ENCODE peak calls at places on chromosomes 7 and 10, in ten cellular contexts. S is HFF-Myc; F is HL-60; M is transverse colon; Q is endothelial cell of umbilical vein; C is cardiac fibroblast; G is cardiac muscle cell; J is CD8-positive, alpha-beta T cell; H is fibroblast of lung; Y is suprapubic skin. B is an unnamed sample.

GRCh38 chr10:77671594-77672252 is 34.1 kb upstream of the KCNMA1 start:
- DNase-seq in S (no peak), F (no peak), M (no peak), Q (no peak), C (no peak), G (no peak), J (no peak), H (no peak), Y (no peak), B (no peak)

GRCh38 chr7:157664866-157665633 is 328.2 kb downstream of the DNAJB6 start:
- DNase-seq in S (no peak), F (no peak), M (no peak), Q (no peak), C (no peak), G (no peak), J (no peak), H (no peak), Y (no peak), B (no peak)

GRCh38 chr10:33350041-33350440 is 15.6 kb upstream of the NRP1 start:
- DNase-seq in S (no peak), F (no peak), M (no peak), Q (no peak), C (no peak), G (no peak), J (no peak), H (no peak), Y (no peak), B (no peak)

GRCh38 chr7:73809454-73810090 is 21.2 kb upstream of the CLDN4 start:
- DNase-seq in S (no peak), F (no peak), M (peak), Q (no peak), C (no peak), G (no peak), J (no peak), H (no peak), Y (peak), B (no peak)

GRCh38 chr10:128367807-128368206 is 241.6 kb upstream of the MKI67 start:
- DNase-seq in S (no peak), F (no peak), M (no peak), Q (no peak), C (no peak), G (no peak), J (no peak), H (no peak), Y (no peak), B (no peak)

GRCh38 chr7:155557778-155558177 is 11.4 kb upstream of the CNPY1 start:
- DNase-seq in S (no peak), F (no peak), M (no peak), Q (no peak), C (no peak), G (no peak), J (no peak), H (no peak), Y (no peak), B (no peak)

GRCh38 chr10:3757638-3758490 is 27.1 kb downstream of the KLF6 start:
- DNase-seq in S (no peak), F (no peak), M (no peak), Q (no peak), C (no peak), G (no peak), J (peak), H (no peak), Y (peak), B (no peak)

GRCh38 chr7:44124822-44125202 is 1.5 kb upstream of the POLD2 start:
- DNase-seq in S (no peak), F (no peak), M (no peak), Q (no peak), C (no peak), G (no peak), J (no peak), H (no peak), Y (no peak), B (no peak)

GRCh38 chr10:74199315-74199714 is 48.3 kb downstream of the ADK start:
- DNase-seq in S (no peak), F (no peak), M (no peak), Q (no peak), C (no peak), G (no peak), J (no peak), H (no peak), Y (no peak), B (no peak)

GRCh38 chr7:34838329-34838728 is 180.3 kb downstream of the NPSR1 start:
- DNase-seq in S (no peak), F (no peak), M (no peak), Q (no peak), C (no peak), G (no peak), J (no peak), H (no peak), Y (no peak), B (no peak)

GRCh38 chr10:71209324-71210030 is 2.9 kb upstream of the UNC5B start:
- DNase-seq in S (no peak), F (no peak), M (no peak), Q (no peak), C (no peak), G (no peak), J (no peak), H (no peak), Y (peak), B (no peak)

GRCh38 chr7:38822556-38822955 is 86.4 kb downstream of the VPS41 start:
- DNase-seq in S (no peak), F (no peak), M (no peak), Q (no peak), C (no peak), G (no peak), J (no peak), H (peak), Y (no peak), B (no peak)

GRCh38 chr7:124992881-124993562 is 63.4 kb upstream of the POT1 start:
- DNase-seq in S (no peak), F (no peak), M (no peak), Q (peak), C (peak), G (no peak), J (no peak), H (peak), Y (no peak), B (peak)

GRCh38 chr7:110909102-110909501 is 181.8 kb upstream of the LRRN3 start:
- DNase-seq in S (no peak), F (no peak), M (no peak), Q (peak), C (no peak), G (no peak), J (no peak), H (no peak), Y (no peak), B (no peak)

GRCh38 chr7:100673942-100674431 is 447 bp downstream of the GNB2 start:
- DNase-seq in S (no peak), F (peak), M (peak), Q (no peak), C (no peak), G (no peak), J (peak), H (peak), Y (no peak), B (peak)

GRCh38 chr7:135210818-135211178 is 528 bp downstream of the WDR91 start:
- DNase-seq in S (no peak), F (no peak), M (no peak), Q (peak), C (peak), G (no peak), J (no peak), H (peak), Y (no peak), B (peak)

GRCh38 chr10:13001887-13002212 is 337 bp upstream of the CCDC3 start:
- DNase-seq in S (no peak), F (no peak), M (no peak), Q (no peak), C (no peak), G (no peak), J (no peak), H (no peak), Y (no peak), B (no peak)

GRCh38 chr7:23430902-23431259 is 39.4 kb downstream of the IGF2BP3 start:
- DNase-seq in S (no peak), F (no peak), M (no peak), Q (no peak), C (no peak), G (no peak), J (no peak), H (no peak), Y (no peak), B (no peak)

GRCh38 chr10:30836411-30836810 is 195.3 kb downstream of the ZNF438 start:
- DNase-seq in S (no peak), F (no peak), M (no peak), Q (no peak), C (no peak), G (no peak), J (no peak), H (no peak), Y (no peak), B (no peak)

GRCh38 chr7:158847451-158847866 is 8.9 kb upstream of the DYNC2I1 start:
- DNase-seq in S (no peak), F (no peak), M (no peak), Q (no peak), C (peak), G (no peak), J (no peak), H (no peak), Y (no peak), B (peak)

GRCh38 chr10:93856349-93857140 is 37.2 kb upstream of the SLC35G1 start:
- DNase-seq in S (no peak), F (no peak), M (no peak), Q (no peak), C (no peak), G (no peak), J (no peak), H (no peak), Y (no peak), B (no peak)

GRCh38 chr7:14016950-14017349 is 27.5 kb upstream of the ETV1 start:
- DNase-seq in S (no peak), F (no peak), M (no peak), Q (no peak), C (no peak), G (no peak), J (no peak), H (no peak), Y (no peak), B (peak)

GRCh38 chr10:5977471-5978370 is at the start of gene IL15RA:
- DNase-seq in S (no peak), F (peak), M (peak), Q (peak), C (peak), G (peak), J (peak), H (peak), Y (no peak), B (peak)

GRCh38 chr10:99872367-99873162 is 90.1 kb downstream of the ABCC2 start:
- DNase-seq in S (no peak), F (no peak), M (no peak), Q (peak), C (peak), G (no peak), J (no peak), H (no peak), Y (no peak), B (no peak)

GRCh38 chr7:141430426-141431142 is 120.6 kb upstream of the AGK start:
- DNase-seq in S (no peak), F (no peak), M (no peak), Q (no peak), C (no peak), G (peak), J (no peak), H (no peak), Y (no peak), B (no peak)

GRCh38 chr7:20351901-20352300 is 21.2 kb downstream of the ITGB8 start:
- DNase-seq in S (peak), F (no peak), M (no peak), Q (peak), C (peak), G (no peak), J (no peak), H (peak), Y (no peak), B (peak)

GRCh38 chr10:115662424-115662823 is 569.3 kb downstream of the ATRNL1 start:
- DNase-seq in S (no peak), F (no peak), M (no peak), Q (no peak), C (no peak), G (no peak), J (no peak), H (no peak), Y (no peak), B (no peak)

GRCh38 chr10:17747883-17748550 is 4.0 kb upstream of the TMEM236 start:
- DNase-seq in S (no peak), F (no peak), M (no peak), Q (no peak), C (peak), G (no peak), J (no peak), H (peak), Y (no peak), B (peak)

GRCh38 chr10:34613491-34613890 is 201.6 kb downstream of the PARD3 start:
- DNase-seq in S (no peak), F (no peak), M (no peak), Q (peak), C (no peak), G (no peak), J (no peak), H (no peak), Y (no peak), B (no peak)

GRCh38 chr7:21141476-21141875 is 286.4 kb upstream of the SP4 start:
- DNase-seq in S (no peak), F (no peak), M (no peak), Q (no peak), C (no peak), G (no peak), J (no peak), H (no peak), Y (no peak), B (no peak)

GRCh38 chr7:83532229-83532628 is 116.7 kb downstream of the SEMA3E start:
- DNase-seq in S (no peak), F (no peak), M (no peak), Q (no peak), C (no peak), G (no peak), J (no peak), H (peak), Y (no peak), B (no peak)

GRCh38 chr7:69502358-69502757 is 95.9 kb upstream of the AUTS2 start:
- DNase-seq in S (no peak), F (no peak), M (no peak), Q (no peak), C (no peak), G (no peak), J (no peak), H (no peak), Y (no peak), B (no peak)

GRCh38 chr10:118621304-118621942 is 26.0 kb upstream of the PRLHR start:
- DNase-seq in S (no peak), F (no peak), M (no peak), Q (no peak), C (no peak), G (no peak), J (no peak), H (no peak), Y (no peak), B (no peak)

GRCh38 chr10:784759-785538 is 95.5 kb upstream of the DIP2C start:
- DNase-seq in S (peak), F (peak), M (peak), Q (peak), C (peak), G (peak), J (peak), H (peak), Y (peak), B (peak)
- TF ChIP-seq CTCF in S (peak), F (no peak), M (no peak), Q (peak), C (peak), G (peak), J (no peak), H (no peak), Y (no peak), B (peak)

GRCh38 chr10:122149607-122150505 is 121.2 kb upstream of the BTBD16 start:
- DNase-seq in S (no peak), F (no peak), M (no peak), Q (no peak), C (peak), G (no peak), J (no peak), H (peak), Y (peak), B (no peak)
- H3K4me3 ChIP-seq in S (no peak), F (no peak), M (no peak), Q (no peak), C (no peak), G (no peak), J (no peak), H (no peak), Y (no peak), B (no peak)

GRCh38 chr10:83988435-83988834 is 150.9 kb upstream of the GHITM start:
- DNase-seq in S (no peak), F (no peak), M (no peak), Q (no peak), C (no peak), G (no peak), J (no peak), H (no peak), Y (no peak), B (no peak)

GRCh38 chr10:83994351-83994750 is 145.0 kb upstream of the GHITM start:
- DNase-seq in S (no peak), F (no peak), M (peak), Q (no peak), C (no peak), G (no peak), J (no peak), H (no peak), Y (no peak), B (no peak)

GRCh38 chr10:83995932-83996331 is 143.4 kb upstream of the GHITM start:
- DNase-seq in S (no peak), F (no peak), M (no peak), Q (no peak), C (no peak), G (no peak), J (no peak), H (no peak), Y (no peak), B (no peak)

GRCh38 chr10:83990126-83990525 is 149.2 kb upstream of the GHITM start:
- DNase-seq in S (no peak), F (peak), M (peak), Q (no peak), C (no peak), G (no peak), J (no peak), H (no peak), Y (no peak), B (no peak)

GRCh38 chr10:83991986-83992753 is 147.1 kb upstream of the GHITM start:
- DNase-seq in S (no peak), F (peak), M (peak), Q (peak), C (peak), G (peak), J (no peak), H (no peak), Y (no peak), B (no peak)
- TF ChIP-seq CTCF in S (peak), F (peak), M (no peak), Q (peak), C (no peak), G (peak), J (no peak), H (no peak), Y (no peak), B (no peak)

DNA sequence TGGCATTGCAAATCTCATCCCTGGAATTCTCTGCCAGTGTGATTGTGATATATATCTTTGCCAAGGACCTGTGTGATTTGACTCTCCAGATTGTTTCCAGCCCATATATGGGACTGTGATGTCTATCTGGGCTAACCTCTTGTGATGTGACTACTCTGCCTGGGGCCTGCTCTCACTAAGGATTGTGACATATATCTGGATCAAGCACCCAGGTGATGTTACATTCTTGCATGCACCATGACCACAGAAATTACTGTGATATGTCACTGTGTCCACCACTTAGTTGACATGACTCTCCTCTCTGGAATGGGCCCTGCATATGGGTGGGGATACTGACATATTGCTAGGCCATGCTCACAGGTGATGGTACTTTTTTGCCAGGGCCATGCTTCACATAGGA is 86.6 kb downstream of the ZNF736 start:
- DNase-seq in S (no peak), F (no peak), M (no peak), Q (no peak), C (no peak), G (no peak), J (no peak), H (no peak), Y (no peak), B (no peak)
- H3K4me3 ChIP-seq in S (no peak), F (no peak), M (no peak), Q (no peak), C (no peak), G (no peak), J (no peak), H (no peak), Y (no peak), B (no peak)

GRCh38 chr7:47669178-47669878 is 87.4 kb upstream of the TNS3 start:
- DNase-seq in S (peak), F (peak), M (peak), Q (no peak), C (peak), G (no peak), J (no peak), H (peak), Y (peak), B (peak)
- TF ChIP-seq CTCF in S (no peak), F (no peak), M (no peak), Q (no peak), C (no peak), G (no peak), J (no peak), H (no peak), Y (no peak), B (no peak)

DNA sequence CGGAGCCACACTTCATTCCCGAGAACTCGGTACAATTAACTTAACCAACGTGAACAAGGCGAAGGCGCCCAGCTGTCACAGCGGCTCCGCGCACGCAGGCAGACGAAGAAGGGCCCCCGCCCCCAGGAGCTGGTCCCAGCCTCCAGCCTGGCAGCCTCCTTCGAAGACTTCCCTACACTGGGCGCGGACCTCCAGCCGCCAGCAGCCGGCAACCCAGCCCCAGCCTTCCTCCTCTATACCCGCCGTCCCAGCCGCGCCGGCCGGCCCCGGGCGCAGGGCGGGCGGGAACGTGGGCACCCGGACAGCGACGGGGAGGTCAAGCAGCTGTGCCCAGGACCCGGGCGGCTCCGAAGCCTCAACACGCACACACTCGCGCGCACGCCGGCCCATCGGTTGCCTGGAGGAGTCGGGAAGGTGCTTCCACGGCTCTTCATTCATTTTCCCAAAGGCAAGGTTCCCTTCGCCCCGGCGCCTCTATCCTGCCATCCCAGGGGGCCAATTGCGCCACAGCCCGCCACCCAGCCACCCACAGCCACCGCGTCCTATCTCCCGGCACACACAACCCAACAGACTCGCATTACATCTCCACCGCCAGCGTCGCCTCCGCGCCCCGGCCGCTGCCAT is 1.6 kb downstream of the CHST15 start:
- DNase-seq in S (no peak), F (no peak), M (peak), Q (peak), C (peak), G (peak), J (no peak), H (peak), Y (no peak), B (no peak)
- H3K4me3 ChIP-seq in S (peak), F (no peak), M (peak), Q (peak), C (peak), G (peak), J (no peak), H (peak), Y (peak), B (no peak)

GRCh38 chr7:101815826-101816488 is 1.5 kb upstream of the CUX1 start:
- DNase-seq in S (no peak), F (peak), M (peak), Q (peak), C (peak), G (peak), J (peak), H (peak), Y (peak), B (peak)
- TF ChIP-seq CTCF in S (no peak), F (no peak), M (peak), Q (peak), C (peak), G (no peak), J (no peak), H (no peak), Y (no peak), B (peak)

GRCh38 chr10:47175181-47176080 is 124.6 kb upstream of the GDF10 start:
- DNase-seq in S (no peak), F (no peak), M (no peak), Q (no peak), C (no peak), G (no peak), J (no peak), H (no peak), Y (no peak), B (no peak)
- H3K4me3 ChIP-seq in S (no peak), F (no peak), M (no peak), Q (no peak), C (no peak), G (no peak), J (no peak), H (no peak), Y (no peak), B (no peak)

B was measured in AG10803.